ENCODE peak calls at places on chromosomes 16 and 17, in seven cellular contexts. L is sigmoid colon; G is NCI-H82; Y is A549; D is activated CD4-positive, alpha-beta T cell treated with anti-CD3 and anti-CD28 coated beads for 24 hours; V is effector memory CD4-positive, alpha-beta T cell; E is effector CD4-positive, alpha-beta T cell. P is an unnamed sample.

GRCh38 chr16:21646721-21647561 is 5.5 kb downstream of the IGSF6 start:
- DNase-seq in L (no peak), G (no peak), Y (no peak), D (peak), V (peak), E (peak), P (no peak)

GRCh38 chr17:74360993-74361612 is 565 bp downstream of the BTBD17 start:
- DNase-seq in L (no peak), G (peak), Y (no peak), D (no peak), V (no peak), E (no peak), P (peak)

GRCh38 chr16:67284699-67285646 is 5.6 kb downstream of the PLEKHG4 start:
- DNase-seq in L (no peak), G (peak), Y (peak), D (no peak), V (no peak), E (no peak), P (peak)

GRCh38 chr16:89290887-89291286 is 73.4 kb downstream of the ZNF778 start:
- DNase-seq in L (no peak), G (no peak), Y (no peak), D (no peak), V (no peak), E (no peak), P (peak)

GRCh38 chr16:89931964-89932363 is 8.8 kb downstream of the TUBB3 start:
- DNase-seq in L (no peak), G (no peak), Y (no peak), D (no peak), V (no peak), E (no peak), P (no peak)

GRCh38 chr17:40820228-40820838 is 2.1 kb downstream of the KRT10 start:
- DNase-seq in L (no peak), G (no peak), Y (no peak), D (no peak), V (no peak), E (no peak), P (no peak)

GRCh38 chr17:44361292-44362055 is 2.2 kb downstream of the FAM171A2 start:
- DNase-seq in L (no peak), G (peak), Y (no peak), D (no peak), V (no peak), E (no peak), P (peak)

GRCh38 chr16:66717112-66717675 is 20.7 kb upstream of the CMTM4 start:
- DNase-seq in L (no peak), G (peak), Y (peak), D (no peak), V (no peak), E (no peak), P (peak)

GRCh38 chr17:80817321-80817845 is 174.3 kb upstream of the CHMP6 start:
- DNase-seq in L (peak), G (no peak), Y (no peak), D (no peak), V (no peak), E (no peak), P (no peak)

GRCh38 chr17:4276514-4276913 is 12.7 kb upstream of the ANKFY1 start:
- DNase-seq in L (no peak), G (no peak), Y (no peak), D (no peak), V (no peak), E (no peak), P (no peak)

GRCh38 chr16:71426069-71426879 is 15.6 kb downstream of the TLE7 start:
- DNase-seq in L (no peak), G (peak), Y (peak), D (peak), V (peak), E (peak), P (peak)

GRCh38 chr17:17493249-17493985 is 2.8 kb downstream of the RASD1 start:
- DNase-seq in L (peak), G (peak), Y (no peak), D (no peak), V (no peak), E (no peak), P (peak)

GRCh38 chr17:3012926-3013581 is 50.4 kb downstream of the OR1D5 start:
- DNase-seq in L (peak), G (peak), Y (peak), D (peak), V (no peak), E (peak), P (peak)